ENCODE peak calls at places on chromosomes 5 and 9, in five cellular contexts. R is tibial nerve; W is right atrium auricular region; N is activated CD8-positive, alpha-beta T cell treated with anti-CD3 and anti-CD28 coated beads for 36 hours; X is K562. D is an unnamed sample.

GRCh38 chr9:133044661-133045060 is 13.9 kb downstream of the GTF3C5 start:
- DNase-seq in W (no peak), X (no peak), N (no peak), R (no peak), D (no peak)

GRCh38 chr9:37987467-37987981 is 81.5 kb downstream of the SHB start:
- DNase-seq in X (no peak), R (no peak), W (no peak), N (no peak), D (no peak)

GRCh38 chr9:8860925-8861324 is 1061.3 kb upstream of the DMAC1 start:
- DNase-seq in W (no peak), R (no peak), X (no peak), N (no peak), D (no peak)

GRCh38 chr5:176748073-176748966 is 62.0 kb upstream of the UNC5A start:
- DNase-seq in W (peak), R (no peak), X (no peak), N (no peak), D (peak)

GRCh38 chr9:130500340-130500771 is 55.6 kb downstream of the ASS1 start:
- DNase-seq in X (no peak), N (no peak), R (no peak), W (no peak), D (no peak)

GRCh38 chr5:28603869-28604268 is 1565.5 kb upstream of the CDH9 start:
- DNase-seq in W (no peak), N (no peak), X (no peak), R (no peak), D (no peak)

GRCh38 chr5:172093559-172093958 is 87.1 kb upstream of the FBXW11 start:
- DNase-seq in R (no peak), W (no peak), N (no peak), X (no peak), D (no peak)

GRCh38 chr5:129063483-129064136 is 30.9 kb upstream of the ISOC1 start:
- DNase-seq in X (no peak), N (no peak), R (no peak), W (no peak), D (no peak)

GRCh38 chr9:35756743-35757526 is 2.9 kb upstream of the MSMP start:
- DNase-seq in X (peak), W (peak), N (peak), R (no peak), D (no peak)

GRCh38 chr5:1371602-1372342 is 26.9 kb upstream of the CLPTM1L start:
- DNase-seq in N (no peak), W (no peak), R (no peak), X (no peak), D (no peak)

GRCh38 chr5:82165740-82166530 is 112.2 kb downstream of the RPS23 start:
- DNase-seq in W (peak), R (peak), X (peak), N (peak), D (no peak)

GRCh38 chr5:60092671-60093422 is 199.3 kb upstream of the PDE4D start:
- DNase-seq in X (no peak), R (no peak), N (no peak), W (no peak), D (no peak)

GRCh38 chr5:167763772-167764171 is 527.7 kb upstream of the WWC1 start:
- DNase-seq in N (no peak), R (no peak), X (no peak), W (no peak), D (no peak)

GRCh38 chr5:172429201-172429940 is 25.0 kb downstream of the SH3PXD2B start:
- DNase-seq in W (peak), X (no peak), R (peak), N (no peak), D (no peak)

GRCh38 chr5:105905392-105905791 is 1765.3 kb downstream of the EFNA5 start:
- DNase-seq in X (no peak), W (no peak), N (no peak), R (no peak), D (no peak)

GRCh38 chr5:172065431-172066065 is 59.1 kb upstream of the FBXW11 start:
- DNase-seq in R (no peak), X (no peak), W (no peak), N (no peak), D (no peak)

GRCh38 chr9:79014929-79015699 is 556.7 kb upstream of the TLE4 start:
- DNase-seq in N (no peak), R (no peak), W (no peak), X (no peak), D (no peak)

GRCh38 chr5:2748180-2748840 is 3.2 kb downstream of the IRX2 start:
- DNase-seq in N (no peak), X (no peak), W (peak), R (no peak), D (no peak)

GRCh38 chr5:115844321-115844817 is 2.6 kb downstream of the AP3S1 start:
- DNase-seq in N (no peak), R (no peak), X (no peak), W (no peak), D (no peak)

GRCh38 chr5:132641241-132641723 is 16.7 kb upstream of the IL13 start:
- DNase-seq in X (no peak), W (no peak), N (peak), R (no peak), D (no peak)

GRCh38 chr5:176611435-176611834 is 1.5 kb upstream of the GPRIN1 start:
- DNase-seq in W (no peak), N (peak), R (peak), X (peak), D (peak)

GRCh38 chr9:89387970-89388867 is 69.9 kb downstream of the SECISBP2 start:
- DNase-seq in X (no peak), W (peak), R (peak), N (no peak), D (no peak)

GRCh38 chr5:172179032-172179989 is 8.7 kb downstream of the STK10 start:
- DNase-seq in X (no peak), W (no peak), R (no peak), N (peak), D (no peak)

GRCh38 chr5:127031863-127032232 is 1.5 kb upstream of the MARCHF3 start:
- DNase-seq in R (no peak), W (no peak), X (no peak), N (no peak), D (no peak)

GRCh38 chr5:147482426-147483196 is 27.3 kb downstream of the DPYSL3 start:
- DNase-seq in X (no peak), N (no peak), R (peak), W (no peak), D (no peak)

GRCh38 chr5:141681695-141682641 is at the start of gene ARAP3:
- DNase-seq in R (peak), X (peak), W (peak), N (peak), D (no peak)

GRCh38 chr9:116437411-116438370 is 249.4 kb upstream of the TRIM32 start:
- DNase-seq in N (no peak), R (no peak), W (no peak), X (peak), D (no peak)

GRCh38 chr5:149605354-149605997 is 24.2 kb downstream of the ARHGEF37 start:
- DNase-seq in R (no peak), W (no peak), X (no peak), N (no peak), D (no peak)

GRCh38 chr5:136082390-136083193 is 50.1 kb upstream of the SMAD5 start:
- DNase-seq in N (peak), W (no peak), X (peak), R (peak), D (peak)

GRCh38 chr9:130995399-130995941 is 13.5 kb upstream of the LAMC3 start:
- DNase-seq in R (peak), N (no peak), X (peak), W (no peak), D (no peak)

GRCh38 chr9:83670381-83670780 is 37.4 kb downstream of the UBQLN1 start:
- DNase-seq in X (no peak), R (no peak), W (no peak), N (no peak), D (no peak)

GRCh38 chr9:112348257-112348992 is 15.0 kb upstream of the PTBP3 start:
- DNase-seq in N (peak), W (peak), X (no peak), R (peak), D (peak)

GRCh38 chr5:123512631-123513461 is 869 bp downstream of the CSNK1G3 start:
- DNase-seq in W (no peak), R (peak), N (peak), X (peak), D (peak)

GRCh38 chr9:91379461-91379860 is 17.7 kb upstream of the AUH start:
- DNase-seq in R (no peak), X (no peak), W (no peak), N (no peak), D (no peak)

GRCh38 chr9:34701023-34701768 is 8.7 kb downstream of the CCL21 start:
- DNase-seq in W (peak), X (peak), N (peak), R (peak), D (peak)

GRCh38 chr9:105055922-105056321 is 128.0 kb upstream of the ABCA1 start:
- DNase-seq in W (no peak), X (no peak), N (no peak), R (no peak), D (no peak)

DNA sequence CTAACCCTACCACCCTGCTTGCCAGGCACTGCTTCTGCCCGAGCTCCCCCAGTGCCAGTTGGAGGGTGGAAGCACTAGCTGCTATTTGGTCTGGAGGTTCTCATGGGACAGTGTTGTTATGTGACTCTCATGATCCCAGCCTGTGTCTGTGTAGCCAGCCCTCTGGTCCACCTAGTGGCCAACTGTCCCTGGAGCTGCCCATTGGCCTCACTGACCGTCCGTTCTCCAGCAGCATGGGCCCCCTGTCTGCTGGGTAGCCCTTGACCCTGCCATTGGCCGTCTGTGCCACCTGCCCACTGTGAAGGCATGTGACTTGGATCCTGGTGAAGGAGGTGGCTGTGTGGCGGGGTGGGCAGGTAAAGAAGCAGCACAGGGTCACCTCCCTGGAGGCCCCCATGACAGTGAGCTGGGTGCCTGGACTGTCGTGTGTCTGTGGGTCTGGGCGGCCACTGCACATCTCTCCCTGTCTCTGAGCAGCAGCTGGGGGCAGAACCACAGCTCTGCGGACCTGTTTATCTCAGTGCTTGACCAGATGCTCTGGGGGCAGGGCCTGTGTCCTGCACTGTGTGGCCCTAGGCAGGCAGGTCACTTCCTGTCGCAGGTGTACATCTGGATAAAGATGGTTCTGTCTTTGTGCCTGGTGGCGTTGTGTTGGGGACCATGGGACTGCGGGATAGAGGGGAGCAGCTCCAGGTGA is 11.4 kb downstream of the PHF2 start:
- DNase-seq in W (peak), X (no peak), R (no peak), N (no peak), D (peak)
- TF ChIP-seq CTCF in W (peak), X (peak), R (no peak), N (no peak), D (peak)

DNA sequence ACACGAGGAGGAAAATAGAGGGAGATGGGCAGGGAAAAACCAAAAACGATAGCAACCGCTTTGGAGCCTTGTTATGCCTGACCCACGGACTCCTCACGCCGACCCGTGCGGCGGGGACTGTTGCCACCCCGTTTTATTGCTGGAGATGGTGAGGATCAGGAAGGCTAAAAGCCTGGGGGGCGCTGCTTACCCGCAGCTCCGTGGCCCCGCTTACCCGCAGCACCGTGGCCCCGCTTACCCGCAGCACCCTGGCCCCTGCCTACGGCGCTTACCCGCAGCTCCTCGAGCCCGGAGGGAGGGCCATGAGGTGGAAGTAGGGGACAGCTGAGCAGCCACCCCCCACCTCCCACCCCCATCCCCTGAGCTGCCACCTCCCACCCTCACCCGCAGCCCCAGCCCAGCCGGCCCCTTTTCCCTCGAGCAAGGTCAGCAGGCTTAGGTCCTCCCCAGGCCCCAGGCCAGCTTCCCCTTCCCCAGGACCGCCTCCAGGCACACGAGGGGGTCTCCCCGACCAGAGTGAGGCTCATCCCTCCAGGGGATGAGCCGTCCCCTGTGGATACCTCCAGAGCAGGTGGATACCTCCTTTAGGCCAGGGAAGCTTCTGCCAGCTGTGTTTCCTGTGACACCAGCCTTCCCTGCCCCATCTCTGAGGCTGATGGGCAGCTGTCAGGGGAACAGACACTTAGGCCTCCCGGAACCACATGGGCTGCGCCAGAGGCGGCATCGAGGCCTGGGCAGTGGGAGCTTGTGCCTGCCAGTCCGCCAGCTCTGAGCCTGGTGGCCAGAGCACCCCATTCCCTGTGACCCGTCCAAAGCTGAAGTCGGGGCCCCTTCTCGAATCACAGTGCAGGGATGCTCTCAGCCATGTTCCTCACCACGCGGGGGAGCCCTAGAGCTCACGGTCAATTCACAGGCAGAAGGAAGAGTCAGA is 92.3 kb downstream of the LMX1B start:
- DNase-seq in N (peak), W (no peak), X (peak), R (peak), D (peak)
- TF ChIP-seq CTCF in N (peak), W (peak), X (peak), R (peak), D (peak)

GRCh38 chr9:120482424-120483186 is 97.4 kb downstream of the CDK5RAP2 start:
- DNase-seq in R (no peak), N (no peak), W (no peak), X (no peak), D (no peak)

GRCh38 chr9:120481248-120481647 is 98.7 kb downstream of the CDK5RAP2 start:
- DNase-seq in W (no peak), X (no peak), R (no peak), N (no peak), D (no peak)

GRCh38 chr9:120481842-120482241 is 98.1 kb downstream of the CDK5RAP2 start:
- DNase-seq in X (no peak), N (no peak), W (no peak), R (no peak), D (no peak)

GRCh38 chr9:120478208-120478607 is 101.8 kb downstream of the CDK5RAP2 start:
- DNase-seq in X (no peak), W (no peak), N (no peak), R (no peak), D (no peak)

DNA sequence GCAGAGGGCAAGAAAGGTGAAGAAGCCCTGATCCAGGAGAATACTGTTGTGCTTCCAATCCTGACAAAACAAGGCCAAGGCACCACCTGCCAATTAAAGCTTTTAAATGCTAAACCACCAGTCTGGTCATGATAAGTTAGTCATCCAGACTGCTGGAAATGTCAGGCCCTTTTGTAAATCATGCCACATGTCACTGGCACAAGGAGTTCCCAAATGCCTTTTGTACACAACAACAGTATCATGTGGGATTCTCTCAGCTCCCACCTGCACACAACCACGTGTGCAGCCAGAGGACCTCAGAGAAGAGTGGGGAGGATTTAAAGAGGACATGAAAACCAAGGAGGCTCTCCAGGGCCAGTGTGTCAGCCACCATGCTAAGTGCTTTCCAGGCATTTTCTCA is 99.3 kb downstream of the CDK5RAP2 start:
- DNase-seq in R (no peak), X (no peak), N (no peak), W (no peak), D (no peak)
- TF ChIP-seq CTCF in R (no peak), X (no peak), N (no peak), W (no peak), D (no peak)

GRCh38 chr9:2755285-2755684 is 38.0 kb downstream of the KCNV2 start:
- DNase-seq in N (no peak), W (no peak), R (no peak), X (no peak), D (no peak)

GRCh38 chr9:2743937-2744529 is 26.7 kb downstream of the KCNV2 start:
- DNase-seq in W (no peak), R (no peak), N (no peak), X (no peak), D (no peak)

GRCh38 chr9:2745560-2746380 is 28.5 kb downstream of the KCNV2 start:
- DNase-seq in N (no peak), W (no peak), X (no peak), R (no peak), D (no peak)

GRCh38 chr9:2749485-2749884 is 32.2 kb downstream of the KCNV2 start:
- DNase-seq in W (no peak), X (no peak), N (no peak), R (no peak), D (no peak)
- TF ChIP-seq CTCF in W (no peak), X (no peak), N (no peak), R (no peak), D (no peak)

GRCh38 chr5:80097516-80097915 is 62.4 kb downstream of the THBS4 start:
- DNase-seq in X (no peak), R (no peak), W (no peak), N (no peak), D (no peak)

GRCh38 chr5:80090884-80091166 is 55.7 kb downstream of the THBS4 start:
- DNase-seq in W (no peak), X (no peak), R (no peak), N (no peak), D (no peak)

GRCh38 chr5:80092521-80093107 is 57.5 kb downstream of the THBS4 start:
- DNase-seq in W (no peak), N (no peak), R (no peak), X (no peak), D (no peak)

GRCh38 chr5:80093796-80094195 is 58.6 kb downstream of the THBS4 start:
- DNase-seq in W (no peak), N (no peak), X (no peak), R (no peak), D (no peak)

DNA sequence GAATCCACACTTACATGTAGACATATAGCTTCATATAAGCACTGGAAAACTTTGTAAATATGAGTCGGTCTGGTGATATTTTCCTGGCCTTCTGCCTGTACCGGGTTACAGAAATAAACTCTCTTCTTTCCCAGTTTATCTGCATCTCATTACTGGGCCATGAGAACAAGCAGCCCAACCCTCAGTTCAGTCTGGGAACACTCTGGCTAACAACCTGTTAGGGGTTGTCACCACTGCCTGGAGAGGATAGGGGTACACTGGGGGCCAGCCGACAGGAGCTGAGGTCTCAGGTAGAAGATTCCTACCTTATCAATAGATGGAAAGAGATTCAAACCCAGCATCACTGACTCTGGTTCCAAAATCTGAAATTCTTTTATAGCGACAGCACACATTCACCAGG is 59.2 kb downstream of the THBS4 start:
- DNase-seq in X (no peak), W (no peak), R (no peak), N (no peak), D (no peak)
- TF ChIP-seq CTCF in X (no peak), W (no peak), R (no peak), N (no peak), D (no peak)

GRCh38 chr9:12717907-12718306 is 24.7 kb downstream of the TYRP1 start:
- DNase-seq in N (no peak), X (no peak), W (no peak), R (no peak), D (no peak)

GRCh38 chr9:12716823-12717222 is 23.6 kb downstream of the TYRP1 start:
- DNase-seq in N (no peak), R (no peak), X (no peak), W (no peak), D (no peak)

GRCh38 chr9:12718482-12719026 is 25.4 kb downstream of the TYRP1 start:
- DNase-seq in X (no peak), W (no peak), R (no peak), N (no peak), D (no peak)

GRCh38 chr9:12720551-12720950 is 27.4 kb downstream of the TYRP1 start:
- DNase-seq in X (no peak), W (no peak), N (no peak), R (no peak), D (no peak)

DNA sequence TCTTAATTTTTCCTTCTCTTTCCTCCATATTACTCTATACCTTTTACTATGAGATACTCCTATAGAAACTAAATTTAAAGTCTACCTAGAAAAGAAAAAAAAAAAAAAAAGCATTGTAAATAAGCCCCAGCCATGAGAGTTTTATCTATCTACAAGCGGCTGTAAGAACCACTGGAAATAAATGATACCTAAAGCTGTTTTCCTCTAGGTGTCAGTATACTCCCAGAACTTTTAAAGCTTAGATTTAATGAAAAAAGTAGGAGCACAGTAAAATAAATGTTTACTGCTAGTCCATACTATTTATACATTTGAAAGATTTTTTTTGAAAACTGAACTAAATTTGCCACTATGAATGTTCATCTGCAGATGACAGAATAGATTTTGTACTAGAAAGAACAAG is 26.2 kb downstream of the TYRP1 start:
- DNase-seq in R (no peak), X (no peak), W (no peak), N (no peak), D (no peak)
- TF ChIP-seq CTCF in R (peak), X (no peak), W (peak), N (no peak), D (peak)

D was measured in osteocyte.